ENCODE peak calls at places on chromosomes 2 and 18, in seven cellular contexts. J is NCI-H510A treated with DMSO at 0.1 percent for 48 hours; V is heart right ventricle; O is stimulated activated CD4-positive, alpha-beta T cell treated with anti-CD3 and anti-CD28 coated beads, TNF-alpha, amount 100 ng/mL, for 4 hours; T is HuH-7.5; C is putamen; N is SW 1271. P is an unnamed sample.

GRCh38 chr2:85806358-85807118 is 52.7 kb downstream of the ATOH8 start:
- DNase-seq in J (no peak), V (no peak), O (no peak), T (peak), C (no peak), N (no peak), P (peak)

GRCh38 chr2:163580757-163581156 is 155.1 kb downstream of the FIGN start:
- DNase-seq in J (no peak), V (no peak), O (no peak), T (no peak), C (no peak), N (no peak), P (peak)

GRCh38 chr2:220096406-220096805 is 469.0 kb downstream of the SLC4A3 start:
- DNase-seq in J (no peak), V (no peak), O (no peak), T (no peak), C (no peak), N (no peak), P (no peak)

GRCh38 chr2:101519173-101519492 is 44.2 kb upstream of the RFX8 start:
- DNase-seq in J (no peak), V (no peak), O (no peak), T (no peak), C (no peak), N (no peak), P (no peak)

GRCh38 chr2:227351639-227352038 is 26.6 kb downstream of the MFF start:
- DNase-seq in J (no peak), V (no peak), O (no peak), T (no peak), C (no peak), N (no peak), P (no peak)

GRCh38 chr2:189115126-189115525 is 64.4 kb downstream of the COL5A2 start:
- DNase-seq in J (no peak), V (no peak), O (no peak), T (no peak), C (no peak), N (peak), P (peak)

GRCh38 chr2:105753380-105753779 is 8.7 kb downstream of the NCK2 start:
- DNase-seq in J (no peak), V (no peak), O (no peak), T (no peak), C (no peak), N (no peak), P (no peak)

GRCh38 chr18:22632191-22632590 is 214.5 kb upstream of the CTAGE1 start:
- DNase-seq in J (no peak), V (no peak), O (no peak), T (no peak), C (no peak), N (no peak), P (no peak)

GRCh38 chr2:85409719-85410583 is at the start of gene CAPG:
- DNase-seq in J (no peak), V (no peak), O (peak), T (no peak), C (no peak), N (no peak), P (no peak)

GRCh38 chr18:59921384-59921891 is 21.6 kb downstream of the PMAIP1 start:
- DNase-seq in J (no peak), V (no peak), O (peak), T (no peak), C (no peak), N (no peak), P (no peak)

GRCh38 chr2:191917967-191918651 is 71.2 kb upstream of the CAVIN2 start:
- DNase-seq in J (no peak), V (peak), O (no peak), T (no peak), C (no peak), N (no peak), P (no peak)

GRCh38 chr2:120983344-120983743 is 247.7 kb downstream of the GLI2 start:
- DNase-seq in J (peak), V (no peak), O (no peak), T (no peak), C (no peak), N (no peak), P (peak)

GRCh38 chr2:7030810-7031209 is 113.6 kb downstream of the RNF144A start:
- DNase-seq in J (no peak), V (no peak), O (no peak), T (no peak), C (peak), N (no peak), P (peak)

GRCh38 chr2:196213252-196213651 is 41.9 kb upstream of the STK17B start:
- DNase-seq in J (no peak), V (no peak), O (no peak), T (no peak), C (no peak), N (no peak), P (no peak)

GRCh38 chr18:58927659-58928058 is 63.0 kb downstream of the ZNF532 start:
- DNase-seq in J (no peak), V (no peak), O (no peak), T (no peak), C (no peak), N (no peak), P (no peak)

GRCh38 chr2:74414913-74415761 is 6.3 kb downstream of the C2orf81 start:
- DNase-seq in J (no peak), V (peak), O (no peak), T (no peak), C (no peak), N (no peak), P (peak)

GRCh38 chr2:213086566-213086965 is 64.8 kb downstream of the IKZF2 start:
- DNase-seq in J (no peak), V (no peak), O (no peak), T (no peak), C (no peak), N (no peak), P (no peak)